ENCODE peak calls at places on chromosomes 11 and 22, in seven cellular contexts. One of them, this sample, is unnamed.

GRCh38 chr11:11387906-11388305 is 34.9 kb upstream of the CSNK2A3 start:
- DNase-seq in K562: no peak
- DNase-seq in H1: no peak
- DNase-seq in HepG2: no peak
- DNase-seq in GM12878: no peak
- DNase-seq in HCT116: no peak
- DNase-seq in SK-N-SH: no peak
- DNase-seq in this sample: no peak

GRCh38 chr22:41361716-41362310 is 19.9 kb upstream of the TEF start:
- DNase-seq in SK-N-SH: no peak
- DNase-seq in HCT116: no peak
- DNase-seq in H1: no peak
- DNase-seq in HepG2: no peak
- DNase-seq in GM12878: no peak
- DNase-seq in K562: no peak
- DNase-seq in this sample: no peak

GRCh38 chr11:45576461-45577215 is 88.8 kb downstream of the CHST1 start:
- DNase-seq in H1: no peak
- DNase-seq in K562: no peak
- DNase-seq in HepG2: no peak
- DNase-seq in HCT116: no peak
- DNase-seq in GM12878: no peak
- DNase-seq in SK-N-SH: no peak
- DNase-seq in this sample: no peak

GRCh38 chr22:35205141-35205775 is 52.0 kb upstream of the HMGXB4 start:
- DNase-seq in HCT116: no peak
- DNase-seq in GM12878: no peak
- DNase-seq in HepG2: no peak
- DNase-seq in K562: no peak
- DNase-seq in H1: no peak
- DNase-seq in SK-N-SH: no peak
- DNase-seq in this sample: no peak

GRCh38 chr11:111663820-111664219 is 61.6 kb downstream of the SIK2 start:
- DNase-seq in HepG2: no peak
- DNase-seq in HCT116: no peak
- DNase-seq in GM12878: no peak
- DNase-seq in H1: no peak
- DNase-seq in SK-N-SH: no peak
- DNase-seq in K562: no peak
- DNase-seq in this sample: peak

GRCh38 chr11:71423181-71423790 is 24.9 kb downstream of the DHCR7 start:
- DNase-seq in GM12878: no peak
- DNase-seq in SK-N-SH: no peak
- DNase-seq in HCT116: no peak
- DNase-seq in HepG2: no peak
- DNase-seq in H1: no peak
- DNase-seq in K562: no peak
- DNase-seq in this sample: no peak

GRCh38 chr11:10597877-10598341 is 29.4 kb upstream of the LYVE1 start:
- DNase-seq in SK-N-SH: no peak
- DNase-seq in H1: no peak
- DNase-seq in HCT116: no peak
- DNase-seq in HepG2: no peak
- DNase-seq in K562: no peak
- DNase-seq in GM12878: no peak
- DNase-seq in this sample: no peak

GRCh38 chr11:19924321-19925115 is 211.9 kb downstream of the NAV2 start:
- DNase-seq in HepG2: no peak
- DNase-seq in H1: no peak
- DNase-seq in GM12878: no peak
- DNase-seq in SK-N-SH: no peak
- DNase-seq in K562: no peak
- DNase-seq in HCT116: no peak
- DNase-seq in this sample: no peak

GRCh38 chr11:93089474-93090102 is 108.2 kb downstream of the SLC36A4 start:
- DNase-seq in K562: no peak
- DNase-seq in H1: no peak
- DNase-seq in HepG2: peak
- DNase-seq in HCT116: peak
- DNase-seq in GM12878: no peak
- DNase-seq in SK-N-SH: no peak
- DNase-seq in this sample: peak

GRCh38 chr22:48860557-48860956 is 967.1 kb downstream of the BRD1 start:
- DNase-seq in GM12878: no peak
- DNase-seq in HepG2: no peak
- DNase-seq in HCT116: no peak
- DNase-seq in H1: no peak
- DNase-seq in K562: no peak
- DNase-seq in SK-N-SH: no peak
- DNase-seq in this sample: no peak

GRCh38 chr11:88421530-88421929 is 84.0 kb upstream of the CTSC start:
- DNase-seq in HepG2: no peak
- DNase-seq in K562: peak
- DNase-seq in H1: no peak
- DNase-seq in SK-N-SH: no peak
- DNase-seq in GM12878: peak
- DNase-seq in HCT116: no peak
- DNase-seq in this sample: no peak

GRCh38 chr11:30131535-30131934 is 99.3 kb upstream of the FSHB start:
- DNase-seq in K562: no peak
- DNase-seq in HCT116: no peak
- DNase-seq in SK-N-SH: no peak
- DNase-seq in HepG2: peak
- DNase-seq in GM12878: no peak
- DNase-seq in H1: no peak
- DNase-seq in this sample: peak

GRCh38 chr11:116851631-116852030 is 14.2 kb upstream of the APOA1 start:
- DNase-seq in HCT116: no peak
- DNase-seq in K562: no peak
- DNase-seq in HepG2: no peak
- DNase-seq in H1: no peak
- DNase-seq in GM12878: no peak
- DNase-seq in SK-N-SH: no peak
- DNase-seq in this sample: no peak

GRCh38 chr11:78429209-78429608 is 11.6 kb upstream of the GAB2 start:
- DNase-seq in HCT116: no peak
- DNase-seq in GM12878: no peak
- DNase-seq in H1: no peak
- DNase-seq in HepG2: no peak
- DNase-seq in K562: no peak
- DNase-seq in SK-N-SH: no peak
- DNase-seq in this sample: no peak

GRCh38 chr11:280762-281485 is 2.7 kb downstream of the NLRP6 start:
- DNase-seq in GM12878: no peak
- DNase-seq in SK-N-SH: peak
- DNase-seq in K562: no peak
- DNase-seq in H1: no peak
- DNase-seq in HepG2: no peak
- DNase-seq in HCT116: no peak
- DNase-seq in this sample: no peak

GRCh38 chr22:42169055-42169469 is 38.5 kb upstream of the CYP2D6 start:
- DNase-seq in K562: peak
- DNase-seq in HepG2: peak
- DNase-seq in GM12878: peak
- DNase-seq in SK-N-SH: peak
- DNase-seq in HCT116: peak
- DNase-seq in H1: peak
- DNase-seq in this sample: peak

GRCh38 chr11:120932305-120932905 is 91.5 kb upstream of the TBCEL start:
- DNase-seq in SK-N-SH: peak
- DNase-seq in HepG2: no peak
- DNase-seq in HCT116: no peak
- DNase-seq in H1: no peak
- DNase-seq in GM12878: no peak
- DNase-seq in K562: no peak
- DNase-seq in this sample: no peak

GRCh38 chr11:79466411-79466810 is 25.6 kb upstream of the TENM4 start:
- DNase-seq in H1: no peak
- DNase-seq in HCT116: no peak
- DNase-seq in K562: no peak
- DNase-seq in SK-N-SH: no peak
- DNase-seq in HepG2: no peak
- DNase-seq in GM12878: no peak
- DNase-seq in this sample: no peak

GRCh38 chr22:35037089-35037488 is 28.9 kb upstream of the ISX start:
- DNase-seq in HepG2: no peak
- DNase-seq in GM12878: no peak
- DNase-seq in SK-N-SH: no peak
- DNase-seq in HCT116: no peak
- DNase-seq in H1: no peak
- DNase-seq in K562: no peak
- DNase-seq in this sample: no peak

GRCh38 chr11:57249384-57250319 is 12.6 kb upstream of the APLNR start:
- DNase-seq in K562: peak
- DNase-seq in H1: no peak
- DNase-seq in HepG2: peak
- DNase-seq in SK-N-SH: no peak
- DNase-seq in GM12878: no peak
- DNase-seq in HCT116: peak
- DNase-seq in this sample: peak

GRCh38 chr11:35344990-35345655 is 74.2 kb downstream of the SLC1A2 start:
- DNase-seq in HepG2: no peak
- DNase-seq in HCT116: no peak
- DNase-seq in SK-N-SH: no peak
- DNase-seq in H1: no peak
- DNase-seq in GM12878: no peak
- DNase-seq in K562: no peak
- DNase-seq in this sample: no peak

GRCh38 chr11:19729141-19729540 is 16.5 kb downstream of the NAV2 start:
- DNase-seq in H1: no peak
- DNase-seq in HepG2: no peak
- DNase-seq in GM12878: no peak
- DNase-seq in K562: no peak
- DNase-seq in SK-N-SH: no peak
- DNase-seq in HCT116: no peak
- DNase-seq in this sample: no peak

GRCh38 chr22:46582281-46582811 is 37.8 kb upstream of the GRAMD4 start:
- DNase-seq in K562: no peak
- DNase-seq in HCT116: no peak
- DNase-seq in H1: no peak
- DNase-seq in GM12878: no peak
- DNase-seq in SK-N-SH: no peak
- DNase-seq in HepG2: no peak
- DNase-seq in this sample: no peak

GRCh38 chr22:30208631-30209603 is 37.6 kb downstream of the LIF start:
- DNase-seq in HCT116: no peak
- DNase-seq in H1: no peak
- DNase-seq in HepG2: peak
- DNase-seq in K562: peak
- DNase-seq in SK-N-SH: peak
- DNase-seq in GM12878: no peak
- DNase-seq in this sample: no peak

GRCh38 chr22:44159230-44159629 is 21.5 kb upstream of the PARVG start:
- DNase-seq in K562: no peak
- DNase-seq in GM12878: no peak
- DNase-seq in HepG2: no peak
- DNase-seq in H1: no peak
- DNase-seq in HCT116: no peak
- DNase-seq in SK-N-SH: no peak
- DNase-seq in this sample: no peak

GRCh38 chr22:19816372-19817119 is 38.1 kb downstream of the GNB1L start:
- DNase-seq in HCT116: no peak
- DNase-seq in HepG2: no peak
- DNase-seq in K562: no peak
- DNase-seq in H1: no peak
- DNase-seq in GM12878: no peak
- DNase-seq in SK-N-SH: no peak
- DNase-seq in this sample: no peak
- TF ChIP-seq JUND in HCT116: no peak
- TF ChIP-seq JUND in HepG2: no peak
- TF ChIP-seq JUND in K562: no peak
- TF ChIP-seq JUND in H1: no peak
- TF ChIP-seq JUND in GM12878: no peak
- TF ChIP-seq JUND in SK-N-SH: no peak
- TF ChIP-seq JUND in this sample: no peak

DNA sequence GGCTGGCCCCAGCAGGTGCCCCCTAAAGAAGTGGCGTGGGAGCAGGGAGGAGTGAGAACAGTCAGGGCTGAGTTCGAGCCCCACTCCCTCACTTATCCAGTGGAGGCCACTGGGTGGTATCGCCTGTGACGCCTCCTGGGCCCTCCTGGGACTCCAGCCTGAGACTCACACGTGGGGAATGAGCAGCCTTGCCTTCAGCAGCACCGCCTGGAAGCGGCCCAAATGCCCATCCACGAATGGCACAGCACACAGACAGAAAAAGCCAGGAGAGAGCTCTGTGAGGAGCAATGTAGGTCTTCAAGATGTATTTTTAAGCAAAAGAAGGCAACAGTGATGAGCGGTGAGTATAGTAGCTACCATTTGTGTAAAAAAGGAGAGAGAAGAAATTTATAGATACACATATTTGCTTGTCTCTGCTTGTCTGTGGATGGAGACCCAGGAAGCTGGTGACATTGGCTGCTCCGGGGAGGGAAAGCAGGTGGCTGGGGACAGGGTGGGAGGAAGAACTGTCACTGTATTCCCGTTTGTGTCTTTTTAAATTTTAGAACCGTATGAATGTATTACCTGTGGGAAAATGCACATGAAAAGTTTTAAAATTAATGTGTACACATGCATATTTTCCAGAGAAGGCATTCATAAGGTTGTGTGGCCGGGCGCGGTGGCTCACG is 13.2 kb downstream of the KCNJ4 start:
- DNase-seq in H1: no peak
- DNase-seq in GM12878: no peak
- DNase-seq in HepG2: no peak
- DNase-seq in SK-N-SH: no peak
- DNase-seq in K562: no peak
- DNase-seq in HCT116: no peak
- DNase-seq in this sample: no peak
- TF ChIP-seq JUND in H1: no peak
- TF ChIP-seq JUND in GM12878: no peak
- TF ChIP-seq JUND in HepG2: no peak
- TF ChIP-seq JUND in SK-N-SH: no peak
- TF ChIP-seq JUND in K562: no peak
- TF ChIP-seq JUND in HCT116: no peak
- TF ChIP-seq JUND in this sample: no peak

GRCh38 chr22:37223965-37224551 is 11.8 kb upstream of the SSTR3 start:
- DNase-seq in SK-N-SH: no peak
- DNase-seq in K562: no peak
- DNase-seq in HCT116: no peak
- DNase-seq in HepG2: no peak
- DNase-seq in H1: no peak
- DNase-seq in GM12878: no peak
- DNase-seq in this sample: no peak
- TF ChIP-seq JUND in SK-N-SH: no peak
- TF ChIP-seq JUND in K562: no peak
- TF ChIP-seq JUND in HCT116: no peak
- TF ChIP-seq JUND in HepG2: no peak
- TF ChIP-seq JUND in H1: no peak
- TF ChIP-seq JUND in GM12878: no peak
- TF ChIP-seq JUND in this sample: no peak

DNA sequence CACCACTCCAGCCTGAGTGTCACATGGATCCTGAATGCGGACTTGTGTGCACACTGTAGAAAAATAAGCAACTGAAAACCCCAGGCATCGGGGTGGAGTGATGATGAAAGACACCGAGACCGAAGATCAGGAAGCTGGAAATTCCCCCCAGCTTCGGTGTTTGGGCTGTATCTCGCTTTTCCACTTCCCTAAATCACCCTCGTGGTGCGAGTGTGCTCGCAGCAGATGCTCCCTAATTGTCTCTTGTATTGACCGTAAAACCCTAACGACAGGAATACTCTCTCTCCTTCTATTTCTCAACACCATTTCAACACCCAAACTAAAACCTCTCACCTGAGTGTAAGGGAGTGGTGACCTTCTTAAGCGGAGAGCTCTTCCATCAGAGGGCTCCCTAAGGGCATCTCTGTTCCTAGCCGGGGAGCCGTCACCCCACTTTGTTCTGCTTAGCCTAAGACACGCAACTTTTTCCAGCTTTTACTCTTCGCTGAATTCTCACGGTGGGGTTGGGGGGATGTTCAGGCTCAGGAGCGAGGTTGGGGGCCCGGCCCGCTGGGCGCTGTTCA is 637 bp upstream of the GRK3 start:
- DNase-seq in HCT116: no peak
- DNase-seq in H1: no peak
- DNase-seq in K562: no peak
- DNase-seq in GM12878: no peak
- DNase-seq in HepG2: peak
- DNase-seq in SK-N-SH: no peak
- DNase-seq in this sample: no peak
- TF ChIP-seq JUND in HCT116: no peak
- TF ChIP-seq JUND in H1: no peak
- TF ChIP-seq JUND in K562: no peak
- TF ChIP-seq JUND in GM12878: no peak
- TF ChIP-seq JUND in HepG2: no peak
- TF ChIP-seq JUND in SK-N-SH: no peak
- TF ChIP-seq JUND in this sample: no peak

This sample was measured in T47D.